ENCODE peak calls at places on chromosome 14, in six cellular contexts. L, W, M, H, J and I are unnamed samples.

GRCh38 chr14:60206249-60206670 is 41.1 kb upstream of the DHRS7 start:
- DNase-seq in L (no peak), W (no peak), M (no peak), H (no peak), J (no peak), I (no peak)

GRCh38 chr14:23544511-23545447 is 6.8 kb downstream of the ZFHX2 start:
- DNase-seq in L (no peak), W (no peak), M (no peak), H (no peak), J (peak), I (no peak)

GRCh38 chr14:90140298-90140955 is 78.6 kb downstream of the KCNK13 start:
- DNase-seq in L (no peak), W (no peak), M (peak), H (no peak), J (no peak), I (no peak)

GRCh38 chr14:25909361-25909760 is 688.5 kb downstream of the NOVA1 start:
- DNase-seq in L (no peak), W (no peak), M (peak), H (no peak), J (no peak), I (no peak)

GRCh38 chr14:65689070-65689469 is 276.5 kb downstream of the FUT8 start:
- DNase-seq in L (no peak), W (no peak), M (no peak), H (no peak), J (no peak), I (no peak)

GRCh38 chr14:71668186-71668912 is 263.9 kb upstream of the RGS6 start:
- DNase-seq in L (no peak), W (no peak), M (no peak), H (no peak), J (no peak), I (no peak)

GRCh38 chr14:91873476-91874265 is 6.3 kb upstream of the TC2N start:
- DNase-seq in L (no peak), W (no peak), M (peak), H (peak), J (no peak), I (no peak)

GRCh38 chr14:56554301-56554700 is 25.3 kb upstream of the TMEM260 start:
- DNase-seq in L (no peak), W (no peak), M (no peak), H (no peak), J (no peak), I (no peak)

GRCh38 chr14:20610002-20610765 is 19.0 kb upstream of the RNASE12 start:
- DNase-seq in L (peak), W (peak), M (peak), H (peak), J (peak), I (no peak)